ENCODE peak calls at places on chromosomes 3 and 15, in seven cellular contexts. L is adipocyte, F is fibroblast of lung, E is IMR-90, N is neuronal stem cell, S is astrocyte, J is mammary epithelial cell. W is an unnamed sample.

GRCh38 chr3:71176366-71176765 is 407.2 kb downstream of the FOXP1 start:
- DNase-seq in L (no peak), F (no peak), E (no peak), N (no peak), S (no peak), J (no peak), W (no peak)

GRCh38 chr15:28896944-28897343 is 11.2 kb downstream of the APBA2 start:
- DNase-seq in L (peak; percentile 71), F (peak; percentile 94), E (peak; percentile 95), N (no peak), S (peak; percentile 96), J (peak; percentile 68), W (peak; percentile 14)

GRCh38 chr3:9777695-9778023 is 7.9 kb upstream of the CAMK1 start:
- DNase-seq in L (no peak), F (no peak), E (no peak), N (no peak), S (no peak), J (no peak), W (no peak)

GRCh38 chr15:68626739-68627138 is 47.9 kb downstream of the CORO2B start:
- DNase-seq in L (no peak), F (no peak), E (peak; percentile 58), N (no peak), S (no peak), J (peak; percentile 53), W (no peak)

GRCh38 chr3:139074565-139075115 is 29.9 kb upstream of the PRR23C start:
- DNase-seq in L (no peak), F (no peak), E (no peak), N (no peak), S (no peak), J (no peak), W (no peak)

GRCh38 chr3:134749174-134749573 is 45.9 kb upstream of the EPHB1 start:
- DNase-seq in L (no peak), F (no peak), E (no peak), N (no peak), S (no peak), J (no peak), W (no peak)

GRCh38 chr15:34514251-34514760 is 69.1 kb downstream of the GOLGA8B start:
- DNase-seq in L (peak; percentile 82), F (peak; percentile 64), E (no peak), N (no peak), S (no peak), J (no peak), W (peak; percentile 24)

GRCh38 chr15:90529369-90530249 is at the start of gene CRTC3:
- DNase-seq in L (peak; percentile 80), F (peak; percentile 60), E (peak; percentile 48), N (peak; percentile 35), S (peak; percentile 51), J (peak; percentile 35), W (peak; percentile 49)

GRCh38 chr15:67433495-67434099 is 87.3 kb upstream of the C15orf61 start:
- DNase-seq in L (peak; percentile 78), F (peak; percentile 71), E (peak; percentile 59), N (peak; percentile 37), S (peak; percentile 22), J (peak; percentile 39), W (peak; percentile 66)

GRCh38 chr3:195164573-195165263 is 106.2 kb downstream of the XXYLT1 start:
- DNase-seq in L (no peak), F (no peak), E (no peak), N (no peak), S (no peak), J (no peak), W (peak; percentile 50)

GRCh38 chr3:98994128-98994762 is 92.8 kb upstream of the DCBLD2 start:
- DNase-seq in L (peak; percentile 85), F (peak; percentile 86), E (peak; percentile 81), N (peak; percentile 15), S (peak; percentile 58), J (peak; percentile 39), W (peak; percentile 76)

GRCh38 chr3:31668258-31668657 is 135.5 kb downstream of the STT3B start:
- DNase-seq in L (no peak), F (no peak), E (no peak), N (no peak), S (no peak), J (peak; percentile 80), W (no peak)

GRCh38 chr15:97470417-97470816 is 490.1 kb upstream of the ARRDC4 start:
- DNase-seq in L (no peak), F (no peak), E (no peak), N (no peak), S (no peak), J (no peak), W (no peak)

GRCh38 chr3:57927166-57927565 is 81.1 kb upstream of the FLNB start:
- DNase-seq in L (no peak), F (no peak), E (no peak), N (no peak), S (no peak), J (no peak), W (no peak)

GRCh38 chr3:160196511-160197104 is 28.6 kb upstream of the C3orf80 start:
- DNase-seq in L (no peak), F (no peak), E (no peak), N (no peak), S (peak; percentile 29), J (no peak), W (no peak)

GRCh38 chr3:139538733-139539132 is 809 bp downstream of the RBP1 start:
- DNase-seq in L (no peak), F (peak; percentile 78), E (peak; percentile 53), N (no peak), S (peak; percentile 80), J (no peak), W (no peak)

GRCh38 chr3:177437513-177438337 is 240.4 kb upstream of the TBL1XR1 start:
- DNase-seq in L (no peak), F (no peak), E (no peak), N (no peak), S (no peak), J (no peak), W (no peak)

GRCh38 chr3:135135445-135135844 is 340.4 kb downstream of the EPHB1 start:
- DNase-seq in L (no peak), F (no peak), E (no peak), N (no peak), S (no peak), J (no peak), W (no peak)

GRCh38 chr3:6860911-6861330 is at the start of gene GRM7:
- DNase-seq in L (no peak), F (no peak), E (no peak), N (peak; percentile 58), S (peak; percentile 75), J (no peak), W (no peak)

GRCh38 chr3:158573714-158574113 is 2.7 kb downstream of the MLF1 start:
- DNase-seq in L (no peak), F (no peak), E (no peak), N (no peak), S (no peak), J (no peak), W (no peak)

GRCh38 chr15:78301326-78301725 is 1.9 kb upstream of the SKIC8 start:
- DNase-seq in L (no peak), F (no peak), E (no peak), N (no peak), S (no peak), J (no peak), W (no peak)

GRCh38 chr15:78299302-78300102 is at the start of gene SKIC8:
- DNase-seq in L (peak; percentile 97), F (peak; percentile 92), E (peak; percentile 89), N (peak; percentile 89), S (peak; percentile 83), J (peak; percentile 92), W (peak; percentile 95)

GRCh38 chr15:78302579-78302978 is 3.2 kb upstream of the SKIC8 start:
- DNase-seq in L (peak; percentile 79), F (peak; percentile 91), E (peak; percentile 85), N (no peak), S (peak; percentile 86), J (peak; percentile 74), W (no peak)

GRCh38 chr15:78303729-78304486 is 4.5 kb upstream of the SKIC8 start:
- DNase-seq in L (no peak), F (no peak), E (no peak), N (no peak), S (no peak), J (no peak), W (no peak)

DNA sequence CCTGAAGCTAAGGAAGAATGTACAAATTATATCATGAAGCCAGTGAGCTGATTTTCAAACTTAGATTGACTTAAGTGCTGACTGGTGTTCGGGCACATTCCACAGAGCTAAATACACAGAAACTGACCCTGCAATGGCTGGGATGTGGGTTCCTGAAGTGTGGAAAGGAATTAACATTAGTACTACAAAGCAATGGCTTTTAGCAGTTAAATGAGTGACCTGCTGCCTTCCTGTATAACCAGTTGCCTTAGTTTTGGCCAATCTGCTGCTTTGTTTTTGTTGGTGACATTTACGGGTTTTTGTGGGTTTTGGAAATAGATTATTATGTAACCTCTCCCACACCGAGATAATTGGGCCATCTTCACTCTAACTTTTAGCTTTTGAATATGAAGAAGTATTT is 2.4 kb upstream of the SKIC8 start:
- DNase-seq in L (no peak), F (no peak), E (no peak), N (no peak), S (peak; percentile 30), J (no peak), W (no peak)
- H3K9ac ChIP-seq in L (peak overlapping the region; percentile 66), F (no peak overlapping the region), E (no peak overlapping the region), N (no peak overlapping the region), S (no peak overlapping the region), J (no peak overlapping the region), W (no peak overlapping the region)

GRCh38 chr3:46935989-46936620 is 40.4 kb downstream of the CCDC12 start:
- DNase-seq in L (no peak), F (no peak), E (no peak), N (no peak), S (no peak), J (no peak), W (no peak)
- H3K9ac ChIP-seq in L (peak overlapping the region; percentile 24), F (no peak overlapping the region), E (no peak overlapping the region), N (no peak overlapping the region), S (peak overlapping the region; percentile 3), J (no peak overlapping the region), W (no peak overlapping the region)

DNA sequence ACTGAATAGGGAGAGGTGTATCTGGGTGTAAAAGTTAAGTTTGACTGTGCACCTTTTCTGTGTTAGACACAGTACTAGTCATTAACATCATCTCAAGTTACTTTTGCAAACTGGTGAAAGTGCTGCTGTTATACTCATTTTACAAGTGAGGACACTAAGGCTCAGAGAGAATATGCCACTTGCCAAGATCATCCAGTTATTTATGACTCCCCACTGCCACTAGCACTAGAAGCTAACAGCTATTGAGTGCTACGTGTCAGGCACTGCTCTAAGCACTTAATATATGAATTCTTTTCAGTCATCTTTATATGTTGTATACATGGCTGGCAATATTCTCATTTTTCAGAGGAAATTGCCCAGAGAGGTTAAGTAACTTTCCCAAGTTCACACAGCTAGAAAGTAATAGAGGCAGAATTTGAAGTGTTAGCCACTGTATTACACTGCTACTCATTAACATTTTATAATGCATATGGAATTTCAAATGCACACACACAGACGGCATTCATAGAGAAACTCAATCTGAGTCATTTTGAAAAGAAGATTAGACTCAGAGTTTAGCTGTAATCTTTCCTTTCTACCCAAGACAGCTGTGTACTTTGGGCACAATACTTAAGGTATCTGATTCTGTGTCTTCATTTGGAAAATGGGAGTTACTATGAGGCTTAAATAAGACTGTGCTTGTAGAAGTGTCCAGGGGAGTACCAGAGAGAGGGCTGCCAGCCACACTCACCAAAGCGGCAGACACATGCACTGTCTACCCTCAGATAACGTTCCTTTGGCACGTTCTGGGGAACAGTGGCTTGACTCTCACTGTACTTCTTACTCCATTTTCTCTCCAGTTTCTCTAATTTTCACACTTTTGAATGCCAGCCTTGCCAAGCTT is 1.3 kb upstream of the MASP1 start:
- DNase-seq in L (no peak), F (no peak), E (peak; percentile 48), N (no peak), S (peak; percentile 18), J (no peak), W (no peak)
- H3K9ac ChIP-seq in L (peak overlapping the region; percentile 75), F (peak overlapping the region; percentile 20), E (peak overlapping the region; percentile 35), N (no peak overlapping the region), S (no peak overlapping the region), J (no peak overlapping the region), W (no peak overlapping the region)

GRCh38 chr3:171687998-171688397 is 122.3 kb downstream of the PLD1 start:
- DNase-seq in L (peak; percentile 31), F (peak; percentile 45), E (no peak), N (no peak), S (no peak), J (no peak), W (no peak)
- H3K9ac ChIP-seq in L (no peak overlapping the region), F (no peak overlapping the region), E (no peak overlapping the region), N (no peak overlapping the region), S (no peak overlapping the region), J (no peak overlapping the region), W (no peak overlapping the region)